ENCODE peak calls at places on chromosome 14, in ten cellular contexts. J is left ventricle myocardium inferior; A is nephron progenitor cell; Q is ascending aorta; V is epithelial cell of esophagus; O is cardiac muscle cell; N is right lobe of liver; M is WTC11; I is DND-41; H is CD8-positive, alpha-beta T cell. R is an unnamed sample.

GRCh38 chr14:21106191-21106505 is 5.3 kb downstream of the TMEM253 start:
- DNase-seq in A (no peak), V (peak), Q (no peak), M (no peak), N (no peak), H (no peak), J (no peak), O (peak), I (no peak), R (no peak)

GRCh38 chr14:23663127-23663526 is 27.0 kb downstream of the DHRS2 start:
- DNase-seq in O (no peak), Q (no peak), J (no peak), I (no peak), H (no peak), A (no peak), M (no peak), N (no peak), V (no peak), R (no peak)

GRCh38 chr14:105761842-105762241 is 235.5 kb downstream of the TMEM121 start:
- DNase-seq in H (no peak), I (no peak), N (no peak), M (no peak), Q (no peak), O (no peak), J (no peak), V (no peak), A (no peak), R (no peak)

GRCh38 chr14:98931911-98932310 is 340.1 kb downstream of the BCL11B start:
- DNase-seq in H (peak), O (no peak), Q (no peak), N (no peak), A (no peak), M (no peak), J (no peak), V (no peak), I (peak), R (no peak)

GRCh38 chr14:85909581-85909980 is 379.6 kb downstream of the FLRT2 start:
- DNase-seq in Q (no peak), I (no peak), N (no peak), O (no peak), J (no peak), A (no peak), H (no peak), V (no peak), M (no peak), R (no peak)

GRCh38 chr14:58488550-58488949 is 61.0 kb downstream of the KIAA0586 start:
- DNase-seq in J (no peak), H (no peak), M (no peak), A (no peak), O (peak), N (no peak), Q (no peak), V (peak), I (no peak), R (peak)

GRCh38 chr14:55382483-55382882 is 29.1 kb downstream of the ATG14 start:
- DNase-seq in A (no peak), O (no peak), H (no peak), V (no peak), I (no peak), Q (no peak), N (no peak), J (no peak), M (no peak), R (no peak)

GRCh38 chr14:60061371-60061770 is 30.4 kb upstream of the PCNX4 start:
- DNase-seq in H (no peak), Q (no peak), I (no peak), V (peak), O (no peak), M (no peak), J (no peak), A (no peak), N (no peak), R (no peak)

GRCh38 chr14:68226523-68226922 is 406.9 kb downstream of the RAD51B start:
- DNase-seq in M (no peak), A (no peak), V (no peak), J (no peak), I (no peak), H (no peak), N (no peak), Q (no peak), O (no peak), R (no peak)

GRCh38 chr14:75342762-75343599 is 64.4 kb downstream of the FOS start:
- DNase-seq in V (no peak), O (no peak), I (no peak), M (no peak), N (no peak), A (no peak), H (no peak), Q (no peak), J (no peak), R (no peak)

GRCh38 chr14:29930283-29930682 is 2.6 kb upstream of the PRKD1 start:
- DNase-seq in N (no peak), V (peak), O (peak), H (no peak), A (no peak), Q (no peak), I (no peak), J (no peak), M (no peak), R (no peak)

GRCh38 chr14:34111933-34112332 is 161.1 kb upstream of the EGLN3 start:
- DNase-seq in O (no peak), H (no peak), I (no peak), Q (no peak), A (no peak), M (no peak), N (no peak), V (no peak), J (no peak), R (no peak)

GRCh38 chr14:59474172-59474571 is 9.0 kb upstream of the GPR135 start:
- DNase-seq in H (no peak), J (no peak), N (no peak), O (peak), M (no peak), A (no peak), V (no peak), I (no peak), Q (no peak), R (no peak)

GRCh38 chr14:92956961-92957360 is 34.0 kb downstream of the CHGA start:
- DNase-seq in N (no peak), J (no peak), H (no peak), I (no peak), A (no peak), M (no peak), V (no peak), Q (no peak), O (no peak), R (no peak)

GRCh38 chr14:53368714-53369191 is 215.6 kb upstream of the DDHD1 start:
- DNase-seq in O (peak), I (no peak), H (no peak), Q (no peak), N (no peak), J (no peak), M (no peak), A (no peak), V (no peak), R (no peak)

GRCh38 chr14:74014299-74014698 is 4.8 kb downstream of the ENTPD5 start:
- DNase-seq in J (no peak), H (no peak), O (peak), N (no peak), M (no peak), A (no peak), Q (no peak), I (no peak), V (peak), R (no peak)

GRCh38 chr14:104235686-104236085 is 97.3 kb downstream of the KIF26A start:
- DNase-seq in V (no peak), H (no peak), M (no peak), Q (no peak), A (no peak), I (no peak), O (no peak), J (no peak), N (no peak), R (no peak)

GRCh38 chr14:99586761-99587462 is 17.1 kb downstream of the CCDC85C start:
- DNase-seq in O (no peak), J (no peak), A (no peak), N (no peak), M (no peak), I (no peak), V (no peak), Q (no peak), H (no peak), R (no peak)

GRCh38 chr14:103096387-103096786 is 1.9 kb downstream of the EXOC3L4 start:
- DNase-seq in V (no peak), J (no peak), M (no peak), N (no peak), I (no peak), H (no peak), Q (no peak), O (no peak), A (no peak), R (no peak)

GRCh38 chr14:37197421-37198272 is at the start of gene MIPOL1:
- DNase-seq in A (peak), Q (peak), N (peak), H (no peak), V (peak), J (peak), O (peak), M (peak), I (no peak), R (peak)

GRCh38 chr14:33068626-33069025 is 129.9 kb downstream of the NPAS3 start:
- DNase-seq in Q (no peak), A (no peak), I (no peak), O (no peak), N (no peak), H (no peak), J (no peak), V (no peak), M (no peak), R (no peak)

GRCh38 chr14:103542545-103543088 is 13.6 kb downstream of the TRMT61A start:
- DNase-seq in V (no peak), M (peak), I (no peak), A (peak), J (peak), N (no peak), O (no peak), H (no peak), Q (no peak), R (peak)

GRCh38 chr14:102288139-102288538 is 16.8 kb downstream of the MOK start:
- DNase-seq in A (no peak), V (no peak), N (no peak), H (no peak), I (no peak), J (no peak), M (no peak), Q (no peak), O (no peak), R (no peak)

GRCh38 chr14:67694791-67695393 is 672 bp downstream of the RDH11 start:
- DNase-seq in A (peak), O (peak), Q (peak), N (peak), V (peak), I (peak), J (peak), M (peak), H (peak), R (peak)

GRCh38 chr14:22099942-22100763 is 426.5 kb upstream of the OR4E1 start:
- DNase-seq in J (peak), I (peak), N (no peak), H (peak), V (peak), Q (no peak), A (peak), O (peak), M (peak), R (peak)

GRCh38 chr14:91140672-91141071 is 26.8 kb downstream of the DGLUCY start:
- DNase-seq in I (no peak), H (no peak), V (peak), M (peak), N (no peak), A (no peak), Q (no peak), O (peak), J (no peak), R (peak)

GRCh38 chr14:104196461-104197180 is 58.2 kb downstream of the KIF26A start:
- DNase-seq in J (no peak), I (no peak), H (no peak), A (no peak), V (no peak), N (no peak), M (no peak), Q (no peak), O (no peak), R (no peak)

GRCh38 chr14:92449404-92449975 is 64.1 kb upstream of the RIN3 start:
- DNase-seq in A (no peak), J (no peak), O (no peak), I (no peak), V (no peak), N (no peak), H (no peak), Q (no peak), M (no peak), R (no peak)

GRCh38 chr14:85420707-85421106 is 109.2 kb upstream of the FLRT2 start:
- DNase-seq in A (no peak), J (no peak), Q (no peak), I (no peak), M (no peak), O (no peak), V (peak), N (no peak), H (no peak), R (no peak)

GRCh38 chr14:54343276-54344121 is 53.3 kb upstream of the CDKN3 start:
- DNase-seq in V (no peak), H (no peak), J (no peak), M (no peak), Q (no peak), O (peak), N (no peak), I (no peak), A (peak), R (no peak)

GRCh38 chr14:104150201-104151027 is 12.0 kb downstream of the KIF26A start:
- DNase-seq in N (no peak), Q (no peak), A (peak), V (no peak), H (no peak), O (peak), J (no peak), I (no peak), M (peak), R (no peak)

GRCh38 chr14:67352055-67352454 is 7.5 kb downstream of the ATP6V1D start:
- DNase-seq in H (no peak), N (no peak), I (no peak), A (no peak), O (no peak), M (no peak), V (no peak), Q (no peak), J (no peak), R (no peak)

GRCh38 chr14:39015360-39015961 is 87.6 kb downstream of the SEC23A start:
- DNase-seq in N (no peak), M (peak), A (peak), I (peak), O (peak), J (no peak), H (no peak), Q (no peak), V (peak), R (peak)
- TF ChIP-seq CTCF in N (peak), M (peak), A (peak), I (peak), O (peak), J (peak), H (peak), Q (peak), V (peak), R (peak)

GRCh38 chr14:25042362-25043299 is 7.3 kb downstream of the STXBP6 start:
- DNase-seq in J (no peak), A (no peak), H (no peak), V (no peak), M (peak), I (no peak), Q (no peak), N (no peak), O (peak), R (peak)
- TF ChIP-seq CTCF in J (peak), A (peak), H (no peak), V (peak), M (no peak), I (peak), Q (no peak), N (peak), O (peak), R (peak)

DNA sequence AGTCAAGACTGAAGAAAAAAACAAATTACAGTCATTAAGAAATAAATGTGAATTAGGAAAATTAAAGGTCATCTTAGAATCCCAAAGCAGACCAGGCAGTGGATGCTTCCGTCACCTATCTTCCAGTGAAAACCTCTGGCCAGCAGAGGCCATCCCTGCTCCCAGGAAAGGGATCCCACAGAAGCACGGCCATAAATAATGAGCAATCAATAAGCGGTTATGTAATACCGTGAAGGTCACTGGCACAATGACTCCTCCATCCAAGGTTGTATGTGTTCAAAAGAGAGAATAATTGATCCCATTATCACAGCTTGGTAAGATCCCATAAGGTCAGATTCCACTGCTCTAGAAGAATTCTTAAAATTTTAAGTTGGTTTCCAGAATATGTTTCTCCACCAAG is 85.7 kb downstream of the PPP2R5E start:
- DNase-seq in Q (no peak), A (peak), I (no peak), J (no peak), H (no peak), O (no peak), M (no peak), N (peak), V (no peak), R (no peak)
- TF ChIP-seq CTCF in Q (no peak), A (no peak), I (no peak), J (no peak), H (no peak), O (no peak), M (no peak), N (peak), V (no peak), R (no peak)

DNA sequence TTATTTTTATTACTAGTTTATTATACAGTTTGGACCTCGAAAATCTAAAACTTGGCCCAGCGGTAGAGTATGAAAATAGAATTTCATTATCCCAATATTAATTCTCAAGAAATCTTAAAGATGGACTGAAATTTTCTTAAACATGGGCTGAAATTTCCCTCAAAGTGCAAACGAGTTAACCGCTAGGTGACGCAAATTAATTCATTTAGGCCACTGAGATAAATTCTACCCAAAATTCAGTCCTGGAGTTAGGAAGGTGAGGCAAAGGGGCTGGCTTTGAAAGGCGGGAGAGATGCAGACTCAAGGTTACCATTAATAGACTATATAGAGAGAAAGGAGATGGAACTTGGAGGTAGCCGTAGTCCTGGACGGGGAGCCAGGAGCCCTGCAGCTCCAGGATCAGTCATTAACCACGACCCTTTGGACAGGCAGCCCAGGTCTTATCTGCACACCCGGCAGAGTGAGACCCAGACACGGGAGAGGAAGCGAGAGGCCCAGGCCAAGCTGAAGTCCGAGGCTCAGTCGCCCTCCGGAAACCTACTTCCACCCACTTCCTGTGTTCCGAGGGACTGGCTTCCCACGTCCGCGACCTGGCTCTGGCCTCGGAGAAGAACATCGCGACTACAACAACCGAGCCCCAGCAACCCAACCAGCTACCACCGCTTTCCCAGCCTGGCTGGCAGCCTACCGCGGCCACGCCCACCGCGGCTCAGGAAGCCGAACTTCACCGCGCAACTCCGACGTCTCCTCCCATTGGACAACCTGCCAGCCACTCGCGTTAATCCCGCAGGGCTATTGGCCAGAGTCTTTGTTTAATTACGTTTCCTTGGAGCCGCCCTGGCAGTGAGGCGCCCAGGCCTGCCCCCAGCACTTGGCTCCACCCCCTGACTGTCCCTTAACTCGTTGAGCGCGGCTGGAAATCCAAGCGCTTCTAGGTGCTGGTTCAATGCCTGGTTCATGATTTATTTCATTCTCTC is at the start of gene EFCAB11:
- DNase-seq in O (peak), M (peak), H (peak), J (peak), N (peak), V (peak), A (peak), Q (peak), I (peak), R (peak)
- TF ChIP-seq CTCF in O (peak), M (no peak), H (no peak), J (no peak), N (peak), V (peak), A (no peak), Q (no peak), I (no peak), R (peak)

DNA sequence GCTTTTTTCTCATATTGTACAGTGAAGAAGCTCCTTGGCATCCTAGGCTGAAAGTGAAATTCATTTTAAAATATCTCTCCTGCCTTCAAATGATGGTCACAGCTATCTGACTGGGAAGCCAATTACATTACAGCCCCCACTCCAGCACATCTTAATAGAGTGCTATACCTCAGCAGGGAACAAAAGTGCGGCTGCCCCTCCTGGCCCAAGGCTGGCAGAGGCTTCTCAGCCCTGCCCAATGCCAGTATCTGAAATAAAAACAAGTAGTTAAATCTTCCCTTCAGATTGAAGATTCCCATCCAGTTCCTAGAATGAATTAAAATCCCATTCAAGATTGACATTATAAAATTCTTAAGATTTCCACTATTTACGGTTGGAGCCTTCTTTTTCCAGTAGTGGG is 54.9 kb upstream of the GNG2 start:
- DNase-seq in V (no peak), O (no peak), J (no peak), A (no peak), H (no peak), Q (no peak), N (no peak), M (no peak), I (no peak), R (no peak)
- TF ChIP-seq CTCF in V (no peak), O (no peak), J (no peak), A (no peak), H (no peak), Q (no peak), N (no peak), M (no peak), I (peak), R (no peak)

DNA sequence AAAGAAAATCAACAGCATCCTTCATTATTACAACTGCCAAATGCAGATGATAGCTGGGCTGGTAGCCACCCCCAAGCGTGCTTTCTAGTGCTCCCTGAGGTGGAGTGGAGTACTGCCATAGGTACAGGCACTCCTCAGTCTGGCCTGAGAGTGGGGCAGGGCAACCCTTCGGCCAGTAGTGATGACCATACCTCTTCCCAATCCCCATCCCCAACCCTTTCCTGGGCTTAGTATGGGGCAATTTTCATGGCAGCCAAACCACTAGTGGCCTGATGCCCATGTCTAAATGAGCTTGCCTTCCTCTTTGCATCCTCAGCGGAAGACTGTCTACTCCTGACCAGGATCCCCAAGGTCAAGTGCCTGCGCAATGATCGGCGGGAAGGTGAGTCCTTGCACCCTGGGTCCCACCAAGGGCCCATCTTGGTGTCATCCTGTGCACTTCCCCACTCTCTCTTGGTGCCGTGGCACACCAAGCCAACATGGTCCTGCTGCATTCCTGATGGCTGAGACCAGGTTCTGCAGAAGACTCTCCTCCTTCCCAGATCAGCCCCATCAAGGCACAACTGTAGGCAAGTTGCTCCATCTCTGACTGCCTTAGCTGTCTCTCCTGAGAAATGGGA is 65.8 kb downstream of the GALNT16 start:
- DNase-seq in V (no peak), Q (no peak), M (peak), J (no peak), N (peak), I (no peak), A (no peak), O (no peak), H (no peak), R (peak)
- TF ChIP-seq CTCF in V (peak), Q (no peak), M (no peak), J (no peak), N (no peak), I (peak), A (no peak), O (no peak), H (no peak), R (no peak)

GRCh38 chr14:49306152-49306751 is 279.9 kb downstream of the RPS29 start:
- DNase-seq in I (no peak), Q (no peak), O (peak), N (no peak), M (no peak), J (no peak), A (no peak), H (no peak), V (peak), R (no peak)
- TF ChIP-seq CTCF in I (peak), Q (no peak), O (peak), N (peak), M (no peak), J (peak), A (peak), H (peak), V (no peak), R (peak)